ENCODE peak calls at places on chromosomes 16 and 17, in eight cellular contexts. One of them, this sample, is unnamed.

GRCh38 chr17:50151041-50151936 is 812 bp upstream of the PPP1R9B start:
- DNase-seq in body of pancreas: peak; percentile 90
- DNase-seq in neural progenitor cell: peak; percentile 97
- DNase-seq in MM.1S: peak; percentile 93
- DNase-seq in mucosa of descending colon: peak; percentile 92
- DNase-seq in tibial artery: peak; percentile 91
- DNase-seq in left ventricle myocardium inferior: peak; percentile 91
- DNase-seq in uterus: peak; percentile 91
- DNase-seq in this sample: peak; percentile 97

GRCh38 chr16:3478242-3478925 is 16.9 kb downstream of the C16orf90 start:
- DNase-seq in body of pancreas: no peak
- DNase-seq in neural progenitor cell: no peak
- DNase-seq in MM.1S: no peak
- DNase-seq in mucosa of descending colon: peak; percentile 38
- DNase-seq in tibial artery: no peak
- DNase-seq in left ventricle myocardium inferior: no peak
- DNase-seq in uterus: no peak
- DNase-seq in this sample: no peak

GRCh38 chr16:14329727-14330363 is 258.7 kb downstream of the MRTFB start:
- DNase-seq in body of pancreas: no peak
- DNase-seq in neural progenitor cell: no peak
- DNase-seq in MM.1S: no peak
- DNase-seq in mucosa of descending colon: no peak
- DNase-seq in tibial artery: no peak
- DNase-seq in left ventricle myocardium inferior: no peak
- DNase-seq in uterus: no peak
- DNase-seq in this sample: no peak

GRCh38 chr16:28100810-28101532 is 37.5 kb upstream of the GSG1L start:
- DNase-seq in body of pancreas: no peak
- DNase-seq in neural progenitor cell: no peak
- DNase-seq in MM.1S: no peak
- DNase-seq in mucosa of descending colon: no peak
- DNase-seq in tibial artery: no peak
- DNase-seq in left ventricle myocardium inferior: no peak
- DNase-seq in uterus: no peak
- DNase-seq in this sample: peak; percentile 55

GRCh38 chr17:49482144-49482817 is 12.8 kb upstream of the NGFR start:
- DNase-seq in body of pancreas: no peak
- DNase-seq in neural progenitor cell: no peak
- DNase-seq in MM.1S: no peak
- DNase-seq in mucosa of descending colon: no peak
- DNase-seq in tibial artery: no peak
- DNase-seq in left ventricle myocardium inferior: no peak
- DNase-seq in uterus: no peak
- DNase-seq in this sample: no peak

GRCh38 chr16:11689031-11689840 is 21.0 kb downstream of the SNN start:
- DNase-seq in body of pancreas: no peak
- DNase-seq in neural progenitor cell: no peak
- DNase-seq in MM.1S: peak; percentile 90
- DNase-seq in mucosa of descending colon: no peak
- DNase-seq in tibial artery: no peak
- DNase-seq in left ventricle myocardium inferior: no peak
- DNase-seq in uterus: no peak
- DNase-seq in this sample: no peak

GRCh38 chr16:1188781-1189189 is 35.9 kb downstream of the CACNA1H start:
- DNase-seq in body of pancreas: peak; percentile 59
- DNase-seq in neural progenitor cell: peak; percentile 90
- DNase-seq in MM.1S: peak; percentile 51
- DNase-seq in mucosa of descending colon: peak; percentile 58
- DNase-seq in tibial artery: no peak
- DNase-seq in left ventricle myocardium inferior: peak; percentile 46
- DNase-seq in uterus: peak; percentile 50
- DNase-seq in this sample: peak; percentile 65

GRCh38 chr17:17900615-17901520 is 64.1 kb upstream of the SREBF1 start:
- DNase-seq in body of pancreas: peak; percentile 85
- DNase-seq in neural progenitor cell: no peak
- DNase-seq in MM.1S: no peak
- DNase-seq in mucosa of descending colon: peak; percentile 70
- DNase-seq in tibial artery: peak; percentile 93
- DNase-seq in left ventricle myocardium inferior: peak; percentile 81
- DNase-seq in uterus: peak; percentile 84
- DNase-seq in this sample: peak; percentile 82

GRCh38 chr17:67311551-67311950 is 54.8 kb downstream of the PSMD12 start:
- DNase-seq in body of pancreas: no peak
- DNase-seq in neural progenitor cell: no peak
- DNase-seq in MM.1S: no peak
- DNase-seq in mucosa of descending colon: no peak
- DNase-seq in tibial artery: no peak
- DNase-seq in left ventricle myocardium inferior: no peak
- DNase-seq in uterus: no peak
- DNase-seq in this sample: no peak

GRCh38 chr17:81120695-81121621 is 44.3 kb upstream of the PVALEF start:
- DNase-seq in body of pancreas: no peak
- DNase-seq in neural progenitor cell: no peak
- DNase-seq in MM.1S: no peak
- DNase-seq in mucosa of descending colon: no peak
- DNase-seq in tibial artery: no peak
- DNase-seq in left ventricle myocardium inferior: no peak
- DNase-seq in uterus: no peak
- DNase-seq in this sample: no peak

GRCh38 chr16:82651921-82652601 is 25.3 kb downstream of the CDH13 start:
- DNase-seq in body of pancreas: no peak
- DNase-seq in neural progenitor cell: no peak
- DNase-seq in MM.1S: peak; percentile 53
- DNase-seq in mucosa of descending colon: no peak
- DNase-seq in tibial artery: no peak
- DNase-seq in left ventricle myocardium inferior: no peak
- DNase-seq in uterus: no peak
- DNase-seq in this sample: no peak

GRCh38 chr17:8459109-8459508 is 23.4 kb downstream of the NDEL1 start:
- DNase-seq in body of pancreas: peak; percentile 57
- DNase-seq in neural progenitor cell: no peak
- DNase-seq in MM.1S: no peak
- DNase-seq in mucosa of descending colon: no peak
- DNase-seq in tibial artery: no peak
- DNase-seq in left ventricle myocardium inferior: no peak
- DNase-seq in uterus: no peak
- DNase-seq in this sample: no peak

GRCh38 chr17:74196541-74197310 is 6.8 kb upstream of the RPL38 start:
- DNase-seq in body of pancreas: no peak
- DNase-seq in neural progenitor cell: no peak
- DNase-seq in MM.1S: no peak
- DNase-seq in mucosa of descending colon: no peak
- DNase-seq in tibial artery: no peak
- DNase-seq in left ventricle myocardium inferior: no peak
- DNase-seq in uterus: no peak
- DNase-seq in this sample: no peak

GRCh38 chr17:33140413-33141099 is 148.9 kb downstream of the SPACA3 start:
- DNase-seq in body of pancreas: no peak
- DNase-seq in neural progenitor cell: peak; percentile 49
- DNase-seq in MM.1S: no peak
- DNase-seq in mucosa of descending colon: no peak
- DNase-seq in tibial artery: no peak
- DNase-seq in left ventricle myocardium inferior: no peak
- DNase-seq in uterus: no peak
- DNase-seq in this sample: no peak

GRCh38 chr16:1815461-1815860 is 11.2 kb downstream of the HAGH start:
- DNase-seq in body of pancreas: no peak
- DNase-seq in neural progenitor cell: no peak
- DNase-seq in MM.1S: no peak
- DNase-seq in mucosa of descending colon: no peak
- DNase-seq in tibial artery: no peak
- DNase-seq in left ventricle myocardium inferior: no peak
- DNase-seq in uterus: no peak
- DNase-seq in this sample: peak; percentile 51

GRCh38 chr16:9125658-9126492 is 34.4 kb downstream of the HAPSTR1 start:
- DNase-seq in body of pancreas: no peak
- DNase-seq in neural progenitor cell: no peak
- DNase-seq in MM.1S: no peak
- DNase-seq in mucosa of descending colon: no peak
- DNase-seq in tibial artery: no peak
- DNase-seq in left ventricle myocardium inferior: no peak
- DNase-seq in uterus: no peak
- DNase-seq in this sample: no peak

GRCh38 chr17:2028737-2029136 is 1.2 kb upstream of the DPH1 start:
- DNase-seq in body of pancreas: no peak
- DNase-seq in neural progenitor cell: no peak
- DNase-seq in MM.1S: no peak
- DNase-seq in mucosa of descending colon: no peak
- DNase-seq in tibial artery: no peak
- DNase-seq in left ventricle myocardium inferior: no peak
- DNase-seq in uterus: no peak
- DNase-seq in this sample: no peak

GRCh38 chr17:29962656-29963055 is 21.2 kb downstream of the EFCAB5 start:
- DNase-seq in body of pancreas: no peak
- DNase-seq in neural progenitor cell: no peak
- DNase-seq in MM.1S: no peak
- DNase-seq in mucosa of descending colon: no peak
- DNase-seq in tibial artery: no peak
- DNase-seq in left ventricle myocardium inferior: no peak
- DNase-seq in uterus: no peak
- DNase-seq in this sample: no peak

GRCh38 chr16:84117482-84117843 is 721 bp upstream of the MBTPS1 start:
- DNase-seq in body of pancreas: no peak
- DNase-seq in neural progenitor cell: peak; percentile 58
- DNase-seq in MM.1S: peak; percentile 24
- DNase-seq in mucosa of descending colon: no peak
- DNase-seq in tibial artery: no peak
- DNase-seq in left ventricle myocardium inferior: no peak
- DNase-seq in uterus: no peak
- DNase-seq in this sample: no peak

GRCh38 chr17:6186998-6187397 is 116.8 kb downstream of the WSCD1 start:
- DNase-seq in body of pancreas: no peak
- DNase-seq in neural progenitor cell: no peak
- DNase-seq in MM.1S: no peak
- DNase-seq in mucosa of descending colon: no peak
- DNase-seq in tibial artery: no peak
- DNase-seq in left ventricle myocardium inferior: no peak
- DNase-seq in uterus: no peak
- DNase-seq in this sample: no peak

GRCh38 chr17:77476006-77476405 is 335.2 kb downstream of the SEC14L1 start:
- DNase-seq in body of pancreas: no peak
- DNase-seq in neural progenitor cell: no peak
- DNase-seq in MM.1S: peak; percentile 4
- DNase-seq in mucosa of descending colon: no peak
- DNase-seq in tibial artery: no peak
- DNase-seq in left ventricle myocardium inferior: no peak
- DNase-seq in uterus: no peak
- DNase-seq in this sample: no peak
- H3K4me1 ChIP-seq in body of pancreas: peaks cover 53% of the 10 kb centered on the region
- H3K4me1 ChIP-seq in neural progenitor cell: peaks cover 87% of the 10 kb centered on the region
- H3K4me1 ChIP-seq in MM.1S: peaks cover 43% of the 10 kb centered on the region
- H3K4me1 ChIP-seq in mucosa of descending colon: peaks cover 38% of the 10 kb centered on the region
- H3K4me1 ChIP-seq in tibial artery: peaks cover 83% of the 10 kb centered on the region
- H3K4me1 ChIP-seq in left ventricle myocardium inferior: peaks cover 96% of the 10 kb centered on the region
- H3K4me1 ChIP-seq in uterus: peaks cover 27% of the 10 kb centered on the region
- H3K4me1 ChIP-seq in this sample: peaks cover 3% of the 10 kb centered on the region

GRCh38 chr16:57384248-57385070 is 12.2 kb downstream of the CX3CL1 start:
- DNase-seq in body of pancreas: no peak
- DNase-seq in neural progenitor cell: no peak
- DNase-seq in MM.1S: no peak
- DNase-seq in mucosa of descending colon: peak; percentile 71
- DNase-seq in tibial artery: no peak
- DNase-seq in left ventricle myocardium inferior: no peak
- DNase-seq in uterus: no peak
- DNase-seq in this sample: peak; percentile 58
- H3K4me1 ChIP-seq in body of pancreas: peaks cover 7% of the 10 kb centered on the region
- H3K4me1 ChIP-seq in neural progenitor cell: peaks cover 4% of the 10 kb centered on the region
- H3K4me1 ChIP-seq in MM.1S: no peaks in the 10 kb centered on the region
- H3K4me1 ChIP-seq in mucosa of descending colon: peaks cover 12% of the 10 kb centered on the region
- H3K4me1 ChIP-seq in tibial artery: peaks cover 74% of the 10 kb centered on the region
- H3K4me1 ChIP-seq in left ventricle myocardium inferior: peaks cover 81% of the 10 kb centered on the region
- H3K4me1 ChIP-seq in uterus: no peaks in the 10 kb centered on the region
- H3K4me1 ChIP-seq in this sample: no peaks in the 10 kb centered on the region

DNA sequence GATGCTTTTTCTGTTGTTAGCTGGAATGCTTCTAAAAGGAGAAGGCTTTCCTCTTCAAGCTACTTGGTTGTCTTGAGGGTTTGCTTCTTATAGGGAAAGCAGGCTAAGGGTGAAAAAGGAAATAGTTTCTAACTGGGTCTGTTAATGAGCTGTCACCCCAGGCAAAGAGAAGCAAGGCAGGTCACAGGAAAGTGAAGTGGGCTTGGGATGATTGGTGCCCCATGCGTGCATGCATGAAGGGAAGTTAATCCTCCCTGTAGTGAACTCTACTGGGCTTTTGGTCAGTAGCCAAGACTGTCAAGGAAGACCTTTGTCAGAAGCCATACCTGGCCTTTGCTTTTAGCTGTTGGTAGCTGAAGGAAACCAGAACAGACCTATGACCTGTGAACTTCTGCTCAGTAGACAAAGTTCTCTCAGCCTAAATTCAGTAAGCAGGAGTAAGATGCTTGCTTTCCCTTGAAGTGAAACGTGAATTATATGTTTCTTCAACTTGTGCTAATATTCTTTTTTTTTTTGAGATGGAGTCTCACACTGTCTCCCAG is 16.5 kb downstream of the TENT4B start:
- DNase-seq in body of pancreas: no peak
- DNase-seq in neural progenitor cell: no peak
- DNase-seq in MM.1S: no peak
- DNase-seq in mucosa of descending colon: no peak
- DNase-seq in tibial artery: no peak
- DNase-seq in left ventricle myocardium inferior: no peak
- DNase-seq in uterus: no peak
- DNase-seq in this sample: no peak
- H3K4me1 ChIP-seq in body of pancreas: peaks cover 23% of the 10 kb centered on the region
- H3K4me1 ChIP-seq in neural progenitor cell: peaks cover 6% of the 10 kb centered on the region
- H3K4me1 ChIP-seq in MM.1S: no peaks in the 10 kb centered on the region
- H3K4me1 ChIP-seq in mucosa of descending colon: peaks cover 38% of the 10 kb centered on the region
- H3K4me1 ChIP-seq in tibial artery: peaks cover 86% of the 10 kb centered on the region
- H3K4me1 ChIP-seq in left ventricle myocardium inferior: peaks cover 37% of the 10 kb centered on the region
- H3K4me1 ChIP-seq in uterus: no peaks in the 10 kb centered on the region
- H3K4me1 ChIP-seq in this sample: no peaks in the 10 kb centered on the region

GRCh38 chr16:66549284-66550131 is at the start of gene TK2:
- DNase-seq in body of pancreas: peak; percentile 77
- DNase-seq in neural progenitor cell: peak; percentile 79
- DNase-seq in MM.1S: peak; percentile 65
- DNase-seq in mucosa of descending colon: peak; percentile 71
- DNase-seq in tibial artery: peak; percentile 33
- DNase-seq in left ventricle myocardium inferior: peak; percentile 72
- DNase-seq in uterus: peak; percentile 73
- DNase-seq in this sample: peak; percentile 89

GRCh38 chr16:66547101-66547989 is 2.6 kb downstream of the TK2 start:
- DNase-seq in body of pancreas: no peak
- DNase-seq in neural progenitor cell: no peak
- DNase-seq in MM.1S: no peak
- DNase-seq in mucosa of descending colon: no peak
- DNase-seq in tibial artery: no peak
- DNase-seq in left ventricle myocardium inferior: no peak
- DNase-seq in uterus: no peak
- DNase-seq in this sample: no peak

GRCh38 chr16:66551362-66551761 is 1.0 kb upstream of the CKLF start:
- DNase-seq in body of pancreas: peak; percentile 44
- DNase-seq in neural progenitor cell: peak; percentile 37
- DNase-seq in MM.1S: peak; percentile 74
- DNase-seq in mucosa of descending colon: peak; percentile 45
- DNase-seq in tibial artery: no peak
- DNase-seq in left ventricle myocardium inferior: no peak
- DNase-seq in uterus: no peak
- DNase-seq in this sample: no peak

GRCh38 chr16:66548068-66548467 is 1.9 kb downstream of the TK2 start:
- DNase-seq in body of pancreas: no peak
- DNase-seq in neural progenitor cell: no peak
- DNase-seq in MM.1S: no peak
- DNase-seq in mucosa of descending colon: no peak
- DNase-seq in tibial artery: no peak
- DNase-seq in left ventricle myocardium inferior: no peak
- DNase-seq in uterus: no peak
- DNase-seq in this sample: no peak

GRCh38 chr16:66548868-66549267 is 1.1 kb downstream of the TK2 start:
- DNase-seq in body of pancreas: no peak
- DNase-seq in neural progenitor cell: no peak
- DNase-seq in MM.1S: no peak
- DNase-seq in mucosa of descending colon: no peak
- DNase-seq in tibial artery: no peak
- DNase-seq in left ventricle myocardium inferior: no peak
- DNase-seq in uterus: no peak
- DNase-seq in this sample: no peak
- H3K4me1 ChIP-seq in body of pancreas: peaks cover 46% of the 10 kb centered on the region
- H3K4me1 ChIP-seq in neural progenitor cell: peaks cover 15% of the 10 kb centered on the region
- H3K4me1 ChIP-seq in MM.1S: peaks cover 33% of the 10 kb centered on the region
- H3K4me1 ChIP-seq in mucosa of descending colon: peaks cover 30% of the 10 kb centered on the region
- H3K4me1 ChIP-seq in tibial artery: peaks cover 52% of the 10 kb centered on the region
- H3K4me1 ChIP-seq in left ventricle myocardium inferior: peaks cover 69% of the 10 kb centered on the region
- H3K4me1 ChIP-seq in uterus: no peaks in the 10 kb centered on the region
- H3K4me1 ChIP-seq in this sample: peaks cover 3% of the 10 kb centered on the region